ENCODE peak calls at places on chromosome 17, in ten cellular contexts. N is CD8-positive, alpha-beta T cell; W is CD4-positive, alpha-beta T cell; Q is spleen; T is cardiac muscle cell; F is pancreas; U is breast epithelium; Y is neural progenitor cell; J is astrocyte of the cerebellum; P is adrenal gland. C is an unnamed sample.

GRCh38 chr17:50593321-50593720 is 32.8 kb downstream of the CACNA1G start:
- DNase-seq in U (no peak), T (no peak), Y (peak), Q (no peak), F (peak), W (no peak), N (no peak), J (no peak), P (no peak), C (no peak)

GRCh38 chr17:40915199-40915661 is 22.2 kb downstream of the KRT23 start:
- DNase-seq in F (no peak), J (peak), Y (no peak), T (peak), P (no peak), N (no peak), Q (no peak), U (no peak), W (no peak), C (peak)

GRCh38 chr17:10842658-10843057 is 4.8 kb upstream of the PIRT start:
- DNase-seq in N (no peak), P (peak), J (no peak), W (no peak), U (no peak), F (no peak), T (no peak), Q (no peak), Y (no peak), C (no peak)

GRCh38 chr17:55750750-55751641 is at the start of gene PCTP:
- DNase-seq in W (peak), F (peak), Q (peak), Y (peak), N (peak), T (peak), J (peak), U (peak), P (peak), C (peak)

GRCh38 chr17:45248132-45248936 is 13.6 kb downstream of the SPATA32 start:
- DNase-seq in W (peak), T (no peak), Y (peak), Q (peak), P (peak), U (peak), J (no peak), F (peak), N (peak), C (no peak)

GRCh38 chr17:68427575-68427974 is 29.7 kb downstream of the WIPI1 start:
- DNase-seq in W (no peak), U (no peak), Y (no peak), Q (no peak), P (no peak), F (no peak), T (no peak), J (no peak), N (no peak), C (no peak)

GRCh38 chr17:35879748-35880654 is at the start of gene CCL5:
- DNase-seq in W (no peak), J (no peak), F (no peak), N (no peak), T (peak), U (no peak), Y (no peak), Q (peak), P (no peak), C (no peak)

GRCh38 chr17:57986841-57987581 is 1.0 kb downstream of the VEZF1 start:
- DNase-seq in N (peak), U (peak), F (peak), P (peak), T (peak), W (peak), Q (peak), J (peak), Y (peak), C (no peak)

GRCh38 chr17:81336930-81337325 is 41.8 kb upstream of the SLC38A10 start:
- DNase-seq in Q (peak), J (no peak), Y (no peak), N (no peak), F (peak), P (no peak), T (no peak), U (no peak), W (no peak), C (no peak)

GRCh38 chr17:16013943-16014407 is 14.4 kb downstream of the TTC19 start:
- DNase-seq in N (no peak), J (peak), W (no peak), F (no peak), P (no peak), Q (no peak), U (no peak), T (peak), Y (peak), C (peak)

GRCh38 chr17:79838541-79839274 is 532 bp downstream of the CBX4 start:
- DNase-seq in T (peak), Q (peak), Y (peak), W (peak), J (no peak), U (no peak), P (peak), N (peak), F (peak), C (no peak)

GRCh38 chr17:18187816-18188761 is 4.5 kb downstream of the ALKBH5 start:
- DNase-seq in U (no peak), P (peak), T (peak), Q (no peak), W (no peak), F (no peak), Y (no peak), N (no peak), J (no peak), C (no peak)
- TF ChIP-seq CTCF in U (no peak), P (no peak), T (no peak), Q (no peak), W (no peak), F (no peak), Y (no peak), N (no peak), J (no peak), C (no peak)

DNA sequence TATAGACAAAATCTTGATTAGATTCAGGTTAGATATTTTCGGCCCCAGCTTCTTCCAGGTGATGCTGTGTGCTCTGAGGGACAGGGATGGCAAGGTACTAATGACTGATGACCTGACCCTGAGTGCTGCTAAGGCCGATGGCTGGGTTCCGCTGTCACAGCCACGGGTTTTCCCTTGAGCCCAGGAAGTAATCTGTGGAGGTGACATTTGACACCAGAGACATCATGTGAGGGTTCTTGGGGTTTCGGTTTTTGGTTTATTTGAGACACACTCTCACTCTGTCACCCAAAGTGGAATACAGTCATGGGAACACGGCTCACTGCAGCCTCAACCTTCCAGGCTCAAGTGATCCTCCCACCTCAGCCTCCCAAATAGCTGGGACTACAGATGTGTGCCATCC is 9.8 kb downstream of the OTOP3 start:
- DNase-seq in Y (no peak), U (no peak), J (no peak), F (no peak), Q (no peak), W (no peak), N (no peak), T (no peak), P (no peak), C (no peak)
- TF ChIP-seq CTCF in Y (no peak), U (no peak), J (no peak), F (no peak), Q (no peak), W (no peak), N (no peak), T (no peak), P (no peak), C (no peak)

GRCh38 chr17:2867441-2868424 is 71.5 kb downstream of the RAP1GAP2 start:
- DNase-seq in W (no peak), J (no peak), Q (no peak), P (no peak), T (peak), Y (peak), F (peak), N (no peak), U (no peak), C (no peak)
- TF ChIP-seq CTCF in W (no peak), J (peak), Q (no peak), P (no peak), T (peak), Y (peak), F (no peak), N (no peak), U (no peak), C (peak)

DNA sequence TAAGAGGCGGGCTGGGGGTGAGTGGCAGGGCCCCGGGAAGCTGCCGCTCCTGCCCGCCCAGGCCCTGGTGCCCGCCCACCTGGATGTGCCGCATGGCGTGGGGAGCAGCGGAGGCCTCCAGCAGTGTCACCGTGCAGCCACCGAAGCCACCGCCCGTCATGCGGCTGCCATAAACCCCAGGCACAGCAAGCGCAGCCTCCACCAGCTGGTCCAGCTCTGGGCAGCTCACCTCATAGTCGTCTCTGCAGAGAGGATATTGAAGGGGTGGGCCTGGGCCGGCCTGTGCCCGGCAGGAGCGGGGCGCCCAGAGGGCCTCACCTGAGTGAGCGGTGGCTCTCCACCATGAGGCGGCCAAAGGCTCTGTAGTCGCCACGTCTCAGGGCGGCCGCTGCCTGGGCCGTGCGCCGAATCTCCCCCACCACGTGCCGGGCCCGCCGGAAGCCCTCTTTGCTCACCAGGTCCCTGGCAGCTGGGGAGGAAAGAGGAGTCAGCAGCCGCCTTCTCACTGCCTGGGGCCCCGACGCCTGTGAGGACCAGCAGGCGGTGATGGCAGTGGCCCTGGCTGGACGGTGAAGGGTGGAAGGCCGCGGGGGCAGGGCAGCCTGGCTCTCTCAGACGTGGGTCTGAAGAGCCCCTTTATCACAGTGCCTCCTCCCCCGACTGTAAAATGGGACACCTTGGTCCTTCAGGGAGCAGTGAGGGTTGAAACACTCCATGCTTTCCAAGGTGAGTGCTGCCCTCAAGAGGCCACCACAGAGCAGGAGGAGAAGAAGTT is 6.7 kb downstream of the GALK1 start:
- DNase-seq in F (peak), U (no peak), J (no peak), Y (no peak), T (no peak), N (no peak), Q (no peak), W (no peak), P (no peak), C (no peak)
- TF ChIP-seq CTCF in F (no peak), U (no peak), J (peak), Y (peak), T (peak), N (no peak), Q (no peak), W (no peak), P (no peak), C (peak)

GRCh38 chr17:34723875-34724274 is 144.5 kb downstream of the TMEM132E start:
- DNase-seq in N (no peak), Y (no peak), J (no peak), Q (no peak), F (no peak), U (no peak), T (no peak), W (no peak), P (no peak), C (no peak)
- TF ChIP-seq CTCF in N (no peak), Y (no peak), J (no peak), Q (no peak), F (no peak), U (no peak), T (no peak), W (no peak), P (no peak), C (no peak)

GRCh38 chr17:43949777-43950176 is 4.0 kb downstream of the PYY start:
- DNase-seq in J (no peak), P (no peak), T (peak), Y (no peak), F (no peak), Q (no peak), W (no peak), N (no peak), U (no peak), C (no peak)
- TF ChIP-seq CTCF in J (no peak), P (no peak), T (no peak), Y (no peak), F (no peak), Q (no peak), W (no peak), N (no peak), U (no peak), C (no peak)

GRCh38 chr17:78206298-78206697 is 7.8 kb upstream of the BIRC5 start:
- DNase-seq in W (no peak), U (no peak), P (no peak), Y (no peak), N (no peak), T (no peak), Q (no peak), F (no peak), J (no peak), C (no peak)
- TF ChIP-seq CTCF in W (no peak), U (no peak), P (no peak), Y (no peak), N (no peak), T (peak), Q (no peak), F (no peak), J (no peak), C (no peak)

C was measured in HFF-Myc.